ENCODE peak calls at places on chromosomes 13 and 19, in four cellular contexts. R is activated CD8-positive, alpha-beta memory T cell treated with anti-CD3 and anti-CD28 coated beads, Interleukin-2, amount 50 U/mL, for 4 hours; E is tibial nerve; Y is DMS53. V is an unnamed sample.

GRCh38 chr19:23439623-23440022 is 44.4 kb upstream of the ZNF91 start:
- DNase-seq in R (no peak), E (no peak), Y (peak; percentile 53), V (no peak)

GRCh38 chr19:18046066-18046718 is 38.2 kb downstream of the ARRDC2 start:
- DNase-seq in R (no peak), E (no peak), Y (peak; percentile 36), V (no peak)

GRCh38 chr19:56566904-56567273 is 379 bp upstream of the ZNF470 start:
- DNase-seq in R (peak; percentile 33), E (peak; percentile 33), Y (peak; percentile 76), V (peak; percentile 63)

GRCh38 chr13:109272595-109273325 is 513.6 kb downstream of the IRS2 start:
- DNase-seq in R (no peak), E (no peak), Y (no peak), V (no peak)

GRCh38 chr19:56091751-56092546 is 29.1 kb downstream of the ZNF787 start:
- DNase-seq in R (no peak), E (no peak), Y (peak; percentile 78), V (no peak)

GRCh38 chr19:13100031-13100588 is 2.5 kb downstream of the LYL1 start:
- DNase-seq in R (peak; percentile 60), E (no peak), Y (peak; percentile 36), V (no peak)

GRCh38 chr19:12789098-12789903 is 2.0 kb upstream of the JUNB start:
- DNase-seq in R (no peak), E (no peak), Y (peak; percentile 77), V (peak; percentile 81)

GRCh38 chr13:38415233-38415632 is 65.6 kb downstream of the UFM1 start:
- DNase-seq in R (no peak), E (no peak), Y (peak; percentile 51), V (no peak)

GRCh38 chr19:49690656-49691242 is at the start of gene CPT1C:
- DNase-seq in R (peak; percentile 49), E (peak; percentile 70), Y (peak; percentile 92), V (peak; percentile 97)

GRCh38 chr19:13117772-13118423 is at the start of gene NACC1:
- DNase-seq in R (peak; percentile 91), E (peak; percentile 71), Y (peak; percentile 95), V (peak; percentile 97)

GRCh38 chr19:30752876-30753275 is 380.7 kb downstream of the ZNF536 start:
- DNase-seq in R (no peak), E (no peak), Y (no peak), V (no peak)

GRCh38 chr19:12681074-12681987 is at the start of gene DHPS:
- DNase-seq in R (peak; percentile 83), E (peak; percentile 95), Y (peak; percentile 98), V (peak; percentile 99)

V was measured in NCI-H146.